ENCODE peak calls at places on chromosomes 1 and 21, in ten cellular contexts. M, O, Q, B, F, P, D, W, X and I are unnamed samples.

GRCh38 chr1:38221006-38221649 is 174.5 kb upstream of the POU3F1 start:
- DNase-seq in M (no peak), O (peak; percentile 27), Q (no peak), B (no peak), F (no peak), P (no peak), D (no peak), W (no peak), X (no peak), I (no peak)

GRCh38 chr1:246760426-246761347 is 36.5 kb downstream of the SCCPDH start:
- DNase-seq in M (no peak), O (no peak), Q (no peak), B (no peak), F (no peak), P (no peak), D (no peak), W (no peak), X (no peak), I (no peak)

GRCh38 chr1:191016765-191017164 is 539.1 kb upstream of the BRINP3 start:
- DNase-seq in M (no peak), O (no peak), Q (no peak), B (no peak), F (no peak), P (no peak), D (no peak), W (no peak), X (no peak), I (no peak)

GRCh38 chr1:156852414-156852874 is 6.5 kb downstream of the INSRR start:
- DNase-seq in M (no peak), O (peak; percentile 58), Q (no peak), B (no peak), F (no peak), P (peak; percentile 50), D (no peak), W (no peak), X (no peak), I (peak; percentile 81)

GRCh38 chr1:58162952-58163550 is 383.5 kb downstream of the OMA1 start:
- DNase-seq in M (no peak), O (peak; percentile 73), Q (no peak), B (peak; percentile 35), F (no peak), P (peak; percentile 26), D (no peak), W (peak; percentile 71), X (no peak), I (peak; percentile 64)

GRCh38 chr21:31641416-31641922 is 18.0 kb upstream of the SOD1 start:
- DNase-seq in M (no peak), O (no peak), Q (no peak), B (no peak), F (no peak), P (no peak), D (no peak), W (no peak), X (no peak), I (no peak)

GRCh38 chr21:43318368-43318767 is 108.6 kb downstream of the SIK1 start:
- DNase-seq in M (no peak), O (no peak), Q (no peak), B (no peak), F (no peak), P (no peak), D (no peak), W (no peak), X (no peak), I (no peak)

GRCh38 chr21:33540711-33541104 is 1.2 kb downstream of the GART start:
- DNase-seq in M (no peak), O (no peak), Q (no peak), B (no peak), F (no peak), P (no peak), D (no peak), W (no peak), X (no peak), I (no peak)

GRCh38 chr1:223363057-223363855 is 720 bp downstream of the SUSD4 start:
- DNase-seq in M (no peak), O (peak; percentile 63), Q (peak; percentile 22), B (peak; percentile 51), F (no peak), P (no peak), D (peak; percentile 74), W (peak; percentile 61), X (no peak), I (peak; percentile 77)

GRCh38 chr1:940121-941026 is 16.7 kb downstream of the SAMD11 start:
- DNase-seq in M (no peak), O (peak; percentile 84), Q (peak; percentile 80), B (peak; percentile 47), F (no peak), P (peak; percentile 90), D (no peak), W (no peak), X (no peak), I (peak; percentile 77)